ENCODE peak calls at places on chromosomes 13 and 19, in ten cellular contexts. G, C, W, Z, O, V, H, D, S and I are unnamed samples.
A peak's percentile ranks its signal among the peaks of the same experiment; 100 is the strongest.

GRCh38 chr19:50377517-50377916 is 1.3 kb downstream of the NR1H2 start:
- DNase-seq in H (no peak), D (no peak), S (no peak), O (no peak), G (no peak), V (no peak), C (no peak), W (no peak), Z (no peak), I (no peak)

GRCh38 chr19:33444238-33444992 is 70.9 kb downstream of the CEBPG start:
- DNase-seq in W (no peak), G (no peak), H (no peak), S (peak; percentile 71), D (no peak), O (no peak), Z (no peak), V (no peak), C (no peak), I (no peak)

GRCh38 chr19:55197531-55197930 is 11.8 kb downstream of the PTPRH start:
- DNase-seq in G (no peak), D (peak; percentile 22), C (no peak), O (no peak), Z (peak; percentile 63), S (no peak), V (no peak), W (no peak), H (no peak), I (no peak)

GRCh38 chr13:45918597-45918996 is 67.0 kb upstream of the SIAH3 start:
- DNase-seq in W (no peak), O (no peak), S (no peak), D (no peak), Z (no peak), C (no peak), G (no peak), H (no peak), V (no peak), I (no peak)

GRCh38 chr19:1644070-1644469 is 8.3 kb downstream of the TCF3 start:
- DNase-seq in Z (no peak), S (no peak), D (no peak), W (no peak), G (no peak), C (no peak), O (no peak), V (no peak), H (no peak), I (no peak)

GRCh38 chr13:39618546-39618945 is 15.6 kb upstream of the LHFPL6 start:
- DNase-seq in S (no peak), Z (no peak), V (no peak), H (no peak), W (no peak), D (no peak), G (no peak), C (no peak), O (no peak), I (no peak)

GRCh38 chr13:28100149-28101121 is at the start of gene FLT3:
- DNase-seq in W (peak; percentile 22), O (peak; percentile 37), H (peak; percentile 29), S (peak; percentile 85), G (peak; percentile 41), V (no peak), C (peak; percentile 15), Z (peak; percentile 17), D (peak; percentile 16), I (peak; percentile 75)

GRCh38 chr19:57305056-57305455 is 15.2 kb upstream of the ZNF543 start:
- DNase-seq in S (no peak), D (no peak), H (no peak), G (peak; percentile 45), Z (no peak), W (no peak), V (no peak), O (no peak), C (no peak), I (no peak)

DNA sequence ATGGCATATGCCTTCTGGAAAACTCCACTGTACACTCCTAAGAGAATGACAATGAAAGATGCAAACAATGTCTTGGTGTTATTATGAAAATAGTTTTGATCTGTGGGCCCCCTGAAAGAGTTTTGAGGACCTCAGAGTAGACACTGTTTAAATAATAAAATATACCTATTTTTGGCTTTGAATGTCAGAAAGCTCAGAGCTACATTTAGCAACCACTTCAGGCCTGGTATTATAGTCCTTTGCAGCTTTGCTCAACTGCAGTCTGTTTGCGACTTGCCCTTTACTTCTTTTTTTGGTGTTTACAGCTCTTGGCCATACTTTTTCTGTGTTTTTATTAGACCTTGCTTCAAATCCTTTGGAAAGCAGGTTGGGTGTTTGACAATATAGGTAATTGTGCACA is 5.8 kb upstream of the UBE2L5 start:
- DNase-seq in V (no peak), O (no peak), H (no peak), D (no peak), S (no peak), Z (no peak), C (no peak), G (no peak), W (no peak), I (no peak)
- TF ChIP-seq CTCF in V (no peak), O (no peak), H (no peak), D (no peak), S (no peak), Z (no peak), C (no peak), G (no peak), W (no peak), I (no peak)

DNA sequence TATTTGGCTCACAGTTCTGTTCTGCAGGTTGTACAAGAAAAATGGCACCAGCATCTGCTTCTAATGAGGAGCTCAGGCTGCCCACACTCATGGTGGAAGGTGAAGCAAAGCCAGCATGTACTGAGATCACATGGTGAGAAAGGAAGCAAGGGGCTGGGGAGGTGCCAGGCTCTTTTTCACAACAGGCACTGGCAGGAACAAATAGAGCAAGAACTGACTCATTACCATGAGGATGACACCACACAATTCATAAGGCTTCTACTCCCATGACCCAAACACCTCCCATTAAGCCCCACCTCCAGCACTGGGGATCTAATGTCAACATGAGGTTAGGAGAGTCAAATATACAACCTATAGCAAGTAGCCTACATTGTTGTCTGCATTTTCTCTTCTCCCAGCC is 522.6 kb downstream of the RFC3 start:
- DNase-seq in W (no peak), Z (peak; percentile 69), D (no peak), O (peak; percentile 36), G (peak; percentile 14), C (peak; percentile 57), V (no peak), S (peak; percentile 89), H (peak; percentile 89), I (no peak)
- TF ChIP-seq CTCF in W (no peak), Z (no peak), D (no peak), O (no peak), G (no peak), C (no peak), V (no peak), S (no peak), H (no peak), I (no peak)

GRCh38 chr13:26998265-26998664 is 173.3 kb downstream of the USP12 start:
- DNase-seq in H (no peak), C (no peak), Z (no peak), W (no peak), V (no peak), D (no peak), O (no peak), G (no peak), S (no peak), I (no peak)

GRCh38 chr13:26993780-26994179 is 177.8 kb downstream of the USP12 start:
- DNase-seq in H (no peak), W (no peak), S (no peak), O (no peak), Z (no peak), G (no peak), C (no peak), D (no peak), V (no peak), I (no peak)

GRCh38 chr13:26999499-26999898 is 172.1 kb downstream of the USP12 start:
- DNase-seq in D (no peak), O (no peak), W (no peak), H (no peak), Z (no peak), V (no peak), C (no peak), G (no peak), S (peak; percentile 42), I (no peak)

GRCh38 chr13:26995159-26995558 is 176.5 kb downstream of the USP12 start:
- DNase-seq in W (no peak), G (no peak), O (no peak), D (no peak), S (no peak), V (no peak), H (no peak), C (no peak), Z (no peak), I (no peak)

DNA sequence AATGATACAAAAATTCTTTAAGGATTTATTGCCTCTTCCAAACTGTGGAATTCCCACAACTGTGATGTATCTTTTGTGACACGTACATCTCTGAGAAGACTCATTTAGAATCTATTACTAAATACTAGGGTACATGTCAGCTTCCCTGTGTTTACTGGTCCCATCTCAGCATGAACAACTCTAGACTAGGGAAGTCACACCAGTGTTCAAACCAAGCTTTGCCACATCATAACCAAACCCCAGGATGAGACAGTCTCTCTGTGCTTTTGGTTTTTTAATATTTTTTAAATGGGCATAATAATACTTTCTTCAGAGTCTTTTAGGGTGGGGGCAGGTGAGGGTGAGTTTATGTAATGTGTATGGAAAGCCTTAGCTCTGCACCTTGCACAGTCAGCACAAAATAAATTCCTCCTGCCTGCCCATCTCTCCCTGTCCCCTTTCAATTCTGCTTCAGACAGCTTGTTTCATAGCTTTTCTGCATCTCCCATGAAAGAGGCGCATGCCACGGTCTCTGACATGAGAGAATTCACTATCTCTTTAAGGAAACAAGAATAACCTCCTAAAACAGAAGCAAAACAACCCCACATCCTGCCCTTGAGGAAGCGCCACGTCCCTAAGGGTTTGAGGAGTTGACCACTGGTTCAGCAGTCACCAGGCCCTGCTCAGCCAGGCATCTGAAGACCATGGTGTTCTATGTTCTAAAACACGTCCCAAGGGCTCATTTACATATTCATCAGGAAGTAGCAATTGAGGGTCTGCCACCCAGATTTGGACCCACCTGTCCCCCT is 174.5 kb downstream of the USP12 start:
- DNase-seq in O (no peak), H (no peak), D (no peak), C (no peak), W (no peak), S (no peak), G (no peak), V (no peak), Z (no peak), I (no peak)
- TF ChIP-seq CTCF in O (no peak), H (no peak), D (no peak), C (no peak), W (no peak), S (no peak), G (no peak), V (no peak), Z (no peak), I (no peak)

GRCh38 chr13:95660981-95661581 is 15.9 kb upstream of the DNAJC3 start:
- DNase-seq in C (peak; percentile 69), O (no peak), V (no peak), H (peak; percentile 88), W (no peak), S (no peak), D (peak; percentile 64), G (peak; percentile 45), Z (peak; percentile 42), I (no peak)

GRCh38 chr13:95656386-95657015 is 12.0 kb upstream of the DZIP1 start:
- DNase-seq in V (no peak), G (no peak), H (peak; percentile 29), O (no peak), S (no peak), D (no peak), Z (no peak), C (peak; percentile 13), W (no peak), I (no peak)

DNA sequence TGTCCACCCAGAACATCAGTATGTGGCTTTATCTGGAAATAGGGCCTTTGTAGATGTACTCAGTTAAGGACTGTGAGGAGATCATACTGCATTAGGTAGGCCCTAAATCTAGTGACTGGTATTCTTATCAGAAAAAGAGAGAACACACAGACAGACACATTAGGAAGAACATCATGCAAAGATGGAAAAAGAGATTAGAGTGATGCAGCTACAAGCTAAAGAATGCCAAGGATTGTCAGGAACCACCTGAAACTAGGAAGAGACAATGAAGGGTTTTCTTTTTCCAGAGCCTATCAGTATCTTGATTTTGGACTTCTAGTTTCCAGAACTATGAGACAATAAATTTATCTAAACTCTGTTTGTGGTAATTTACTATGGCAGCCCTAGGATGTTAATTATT is 15.0 kb upstream of the DZIP1 start:
- DNase-seq in W (no peak), O (no peak), H (no peak), C (no peak), G (no peak), S (no peak), Z (no peak), D (no peak), V (no peak), I (no peak)
- TF ChIP-seq CTCF in W (no peak), O (no peak), H (no peak), C (no peak), G (no peak), S (no peak), Z (no peak), D (no peak), V (no peak), I (no peak)